ENCODE peak calls at places on chromosomes 6 and 20, in seven cellular contexts. T is body of pancreas; W is Panc1; E is fibroblast of lung; L is CD4-positive, alpha-beta memory T cell; C is heart right ventricle; Y is OCI-LY7. X is an unnamed sample.

GRCh38 chr6:119728935-119729334 is 379.4 kb upstream of the MAN1A1 start:
- DNase-seq in C (no peak), W (no peak), Y (no peak), T (no peak), E (no peak), L (no peak), X (no peak)

GRCh38 chr6:3370361-3371221 is 86.3 kb downstream of the SLC22A23 start:
- DNase-seq in T (peak; percentile 71), Y (no peak), W (no peak), C (no peak), L (peak; percentile 82), E (no peak), X (no peak)

GRCh38 chr20:64133951-64134407 is 26.6 kb upstream of the NPBWR2 start:
- DNase-seq in W (no peak), T (no peak), E (no peak), Y (peak; percentile 40), L (no peak), C (no peak), X (no peak)

GRCh38 chr6:137076277-137077068 is 31.7 kb upstream of the IL20RA start:
- DNase-seq in L (peak; percentile 51), W (peak; percentile 71), C (peak; percentile 54), T (peak; percentile 87), E (peak; percentile 64), Y (peak; percentile 82), X (peak; percentile 29)

GRCh38 chr6:94269256-94269655 is 849.9 kb upstream of the EPHA7 start:
- DNase-seq in T (no peak), W (no peak), E (no peak), L (no peak), Y (no peak), C (no peak), X (no peak)

GRCh38 chr6:31702421-31702818 is 704 bp downstream of the ABHD16A start:
- DNase-seq in L (no peak), E (no peak), Y (no peak), T (no peak), C (no peak), W (no peak), X (no peak)

GRCh38 chr6:74480561-74480960 is 725.3 kb downstream of the COL12A1 start:
- DNase-seq in T (no peak), L (no peak), Y (no peak), C (no peak), E (no peak), W (no peak), X (no peak)

GRCh38 chr20:60993647-60994046 is 258.4 kb upstream of the CDH4 start:
- DNase-seq in L (no peak), W (no peak), T (no peak), C (no peak), E (peak; percentile 17), Y (no peak), X (no peak)

GRCh38 chr6:35718911-35719381 is 17.9 kb upstream of the ARMC12 start:
- DNase-seq in W (no peak), T (no peak), L (no peak), C (peak; percentile 18), E (peak; percentile 34), Y (peak; percentile 55), X (no peak)

DNA sequence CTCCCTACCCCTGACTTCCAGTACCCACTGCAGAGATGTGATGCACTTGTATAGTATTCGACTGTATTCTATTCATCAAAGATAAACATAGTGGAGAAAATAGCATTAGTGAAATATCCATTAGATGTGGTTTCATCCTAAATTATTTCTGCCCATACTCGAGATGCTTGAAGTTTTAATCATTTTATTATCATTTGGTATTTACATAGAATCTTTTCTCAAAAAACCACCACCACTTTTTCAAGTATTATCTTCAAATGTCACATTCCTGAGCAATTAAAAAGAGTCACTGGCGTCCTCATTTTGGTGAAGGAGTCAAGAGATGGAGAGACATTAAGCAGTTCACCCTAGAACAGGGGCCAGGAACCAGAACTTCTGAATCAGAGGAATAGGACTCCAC is 181.8 kb downstream of the HAO1 start:
- DNase-seq in Y (no peak), T (no peak), E (no peak), L (no peak), W (no peak), C (no peak), X (no peak)
- H3K27ac ChIP-seq in Y (no peak overlapping the region), T (no peak overlapping the region), E (no peak overlapping the region), L (no peak overlapping the region), W (no peak overlapping the region), C (no peak overlapping the region), X (no peak overlapping the region)

GRCh38 chr20:36550797-36551299 is 9.5 kb downstream of the MYL9 start:
- DNase-seq in C (no peak), E (no peak), L (no peak), T (no peak), W (no peak), Y (no peak), X (no peak)

GRCh38 chr20:36548006-36548315 is 6.6 kb downstream of the MYL9 start:
- DNase-seq in E (no peak), C (no peak), T (peak; percentile 41), Y (peak; percentile 29), L (no peak), W (no peak), X (no peak)

GRCh38 chr20:36549942-36550796 is 8.8 kb downstream of the MYL9 start:
- DNase-seq in W (no peak), L (no peak), C (peak; percentile 59), E (no peak), T (no peak), Y (no peak), X (no peak)

GRCh38 chr20:36548704-36549627 is 7.6 kb downstream of the MYL9 start:
- DNase-seq in Y (no peak), W (no peak), L (no peak), C (no peak), E (no peak), T (no peak), X (no peak)

DNA sequence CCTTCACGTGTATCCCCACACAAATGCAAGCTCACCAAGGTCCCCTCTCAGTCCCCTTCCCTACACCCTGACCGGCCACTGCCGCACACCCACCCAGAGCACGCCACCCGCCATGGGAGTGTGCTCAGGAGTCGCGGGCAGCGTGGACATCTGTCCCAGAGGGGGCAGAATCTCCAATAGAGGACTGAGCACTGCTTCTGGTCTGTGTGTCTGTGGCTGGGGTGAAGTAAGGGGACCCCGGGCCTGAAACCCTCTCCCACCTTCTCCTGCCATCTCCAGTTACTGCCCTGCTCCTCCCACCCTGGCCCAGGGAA is 8.3 kb downstream of the MYL9 start:
- DNase-seq in W (no peak), L (no peak), E (no peak), T (no peak), Y (no peak), C (no peak), X (no peak)
- H3K27ac ChIP-seq in W (no peak overlapping the region), L (no peak overlapping the region), E (no peak overlapping the region), T (no peak overlapping the region), Y (no peak overlapping the region), C (no peak overlapping the region), X (no peak overlapping the region)

GRCh38 chr6:12290490-12290820 is 294 bp downstream of the EDN1 start:
- DNase-seq in C (no peak), L (no peak), T (no peak), E (no peak), Y (no peak), W (no peak), X (no peak)
- H3K27ac ChIP-seq in C (no peak overlapping the region), L (no peak overlapping the region), T (peak overlapping the region; percentile 76), E (peak overlapping the region; percentile 52), Y (no peak overlapping the region), W (peak overlapping the region; percentile 93), X (no peak overlapping the region)

DNA sequence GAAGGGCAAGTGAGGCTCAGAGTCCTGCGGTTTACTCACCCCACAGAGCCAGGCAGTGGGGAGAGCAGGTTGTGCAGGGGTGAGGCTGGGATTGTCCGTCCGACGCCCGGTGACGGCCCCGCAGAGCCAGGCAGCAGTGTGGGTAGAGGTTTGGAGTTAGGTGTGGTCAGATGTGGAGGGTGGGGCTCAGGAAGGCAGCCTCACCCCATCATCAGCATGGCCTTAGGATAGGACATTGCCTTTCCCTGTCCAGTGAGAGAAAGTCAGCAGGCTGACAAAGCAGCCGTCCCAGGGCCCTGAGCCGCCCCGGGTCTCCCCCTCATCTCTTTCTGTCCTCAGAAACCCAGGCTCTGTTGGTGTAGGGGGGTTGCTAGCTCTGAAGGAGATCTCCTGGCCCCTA is 234.5 kb downstream of the DLL1 start:
- DNase-seq in C (no peak), Y (no peak), L (no peak), T (no peak), E (no peak), W (no peak), X (no peak)
- H3K27ac ChIP-seq in C (no peak overlapping the region), Y (no peak overlapping the region), L (no peak overlapping the region), T (no peak overlapping the region), E (no peak overlapping the region), W (no peak overlapping the region), X (no peak overlapping the region)

DNA sequence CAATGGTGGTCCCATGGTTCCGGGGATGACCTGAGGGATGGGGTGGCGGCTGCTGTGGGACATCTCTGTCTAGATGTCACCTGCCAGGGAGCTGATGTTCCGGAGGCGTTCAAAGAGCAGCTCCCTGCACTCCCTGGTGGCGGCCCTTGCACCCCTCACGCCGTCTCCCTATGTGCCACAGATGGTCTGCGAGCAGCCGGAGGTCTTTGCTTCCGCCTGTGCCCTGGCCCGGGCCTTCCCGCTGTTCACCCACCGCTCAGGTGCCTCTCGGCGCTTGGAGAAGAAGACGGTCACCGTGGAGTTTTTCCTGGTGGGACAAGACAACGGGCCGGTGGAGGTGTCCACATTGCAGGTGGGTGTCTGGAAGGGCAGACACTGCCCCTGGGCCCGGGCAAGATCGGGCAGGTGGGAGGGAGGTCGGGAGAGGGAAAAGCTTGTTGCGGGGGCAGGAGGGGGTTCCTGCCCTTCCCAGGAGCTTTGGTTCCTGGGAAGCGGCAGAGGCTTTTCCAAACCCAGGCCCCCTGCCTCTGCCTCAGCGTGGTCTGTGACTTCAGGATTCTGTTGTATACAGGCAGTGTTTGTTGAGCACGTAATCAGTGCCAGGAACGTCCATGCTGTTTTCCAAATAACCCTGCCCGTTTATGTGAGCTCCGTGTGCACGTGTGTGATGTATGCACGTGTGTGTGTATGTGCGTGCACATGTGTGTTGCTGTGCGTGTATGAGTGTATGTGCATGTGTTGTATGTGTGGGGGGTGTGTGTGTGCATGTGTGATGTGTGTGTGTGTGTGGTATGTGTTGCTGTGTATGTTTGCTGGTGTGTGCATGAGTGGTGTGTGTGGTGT is 1.9 kb downstream of the NPEPL1 start:
- DNase-seq in C (no peak), T (peak; percentile 2), L (no peak), Y (no peak), W (no peak), E (no peak), X (no peak)
- H3K27ac ChIP-seq in C (no peak overlapping the region), T (no peak overlapping the region), L (no peak overlapping the region), Y (no peak overlapping the region), W (no peak overlapping the region), E (no peak overlapping the region), X (no peak overlapping the region)

GRCh38 chr20:9246731-9247130 is 177.8 kb downstream of the PLCB4 start:
- DNase-seq in L (no peak), E (peak; percentile 21), Y (no peak), T (no peak), W (no peak), C (no peak), X (no peak)

GRCh38 chr20:9241721-9242427 is 173.0 kb downstream of the PLCB4 start:
- DNase-seq in Y (no peak), W (no peak), C (no peak), L (no peak), T (no peak), E (no peak), X (no peak)

GRCh38 chr20:9244811-9245210 is 175.9 kb downstream of the PLCB4 start:
- DNase-seq in T (no peak), E (no peak), W (no peak), L (no peak), C (no peak), Y (no peak), X (no peak)

GRCh38 chr20:9236408-9236912 is 167.6 kb downstream of the PLCB4 start:
- DNase-seq in C (no peak), E (no peak), Y (no peak), L (no peak), W (no peak), T (no peak), X (no peak)

GRCh38 chr20:9241232-9241692 is 172.4 kb downstream of the PLCB4 start:
- DNase-seq in T (no peak), L (no peak), C (no peak), W (no peak), E (peak; percentile 69), Y (no peak), X (no peak)
- H3K27ac ChIP-seq in T (no peak overlapping the region), L (no peak overlapping the region), C (no peak overlapping the region), W (no peak overlapping the region), E (no peak overlapping the region), Y (no peak overlapping the region), X (no peak overlapping the region)

X was measured in substantia nigra.